ENCODE peak calls at places on chromosomes 7 and 10, in six cellular contexts. One of them, this sample, is unnamed.

GRCh38 chr10:128063736-128064614 is 62.2 kb downstream of the MKI67 start:
- DNase-seq in IMR-90: no peak
- DNase-seq in MM.1S: no peak
- DNase-seq in AG04450: no peak
- DNase-seq in body of pancreas: no peak
- DNase-seq in upper lobe of right lung: peak; percentile 75
- DNase-seq in this sample: peak; percentile 52

GRCh38 chr10:92407305-92408016 is 116.5 kb downstream of the MARCHF5 start:
- DNase-seq in IMR-90: no peak
- DNase-seq in MM.1S: no peak
- DNase-seq in AG04450: no peak
- DNase-seq in body of pancreas: no peak
- DNase-seq in upper lobe of right lung: no peak
- DNase-seq in this sample: no peak

GRCh38 chr10:104639595-104640338 is 1.3 kb upstream of the SORCS3 start:
- DNase-seq in IMR-90: no peak
- DNase-seq in MM.1S: no peak
- DNase-seq in AG04450: no peak
- DNase-seq in body of pancreas: no peak
- DNase-seq in upper lobe of right lung: no peak
- DNase-seq in this sample: no peak

GRCh38 chr7:18087687-18088078 is 60.0 kb upstream of the PRPS1L1 start:
- DNase-seq in IMR-90: no peak
- DNase-seq in MM.1S: no peak
- DNase-seq in AG04450: no peak
- DNase-seq in body of pancreas: peak; percentile 9
- DNase-seq in upper lobe of right lung: no peak
- DNase-seq in this sample: no peak

GRCh38 chr7:87152897-87153641 is 816 bp downstream of the DMTF1 start:
- DNase-seq in IMR-90: peak; percentile 17
- DNase-seq in MM.1S: peak; percentile 37
- DNase-seq in AG04450: no peak
- DNase-seq in body of pancreas: peak; percentile 22
- DNase-seq in upper lobe of right lung: peak; percentile 64
- DNase-seq in this sample: no peak

GRCh38 chr7:50584793-50585399 is 19.7 kb upstream of the DDC start:
- DNase-seq in IMR-90: no peak
- DNase-seq in MM.1S: no peak
- DNase-seq in AG04450: no peak
- DNase-seq in body of pancreas: peak; percentile 87
- DNase-seq in upper lobe of right lung: no peak
- DNase-seq in this sample: no peak

GRCh38 chr10:65017523-65017922 is 1496.3 kb downstream of the REEP3 start:
- DNase-seq in IMR-90: no peak
- DNase-seq in MM.1S: no peak
- DNase-seq in AG04450: no peak
- DNase-seq in body of pancreas: no peak
- DNase-seq in upper lobe of right lung: no peak
- DNase-seq in this sample: no peak

GRCh38 chr10:102396751-102397151 is 1.2 kb downstream of the NFKB2 start:
- DNase-seq in IMR-90: no peak
- DNase-seq in MM.1S: no peak
- DNase-seq in AG04450: no peak
- DNase-seq in body of pancreas: no peak
- DNase-seq in upper lobe of right lung: peak; percentile 59
- DNase-seq in this sample: no peak

GRCh38 chr7:22696672-22697071 is 30.3 kb upstream of the IL6 start:
- DNase-seq in IMR-90: peak; percentile 36
- DNase-seq in MM.1S: no peak
- DNase-seq in AG04450: no peak
- DNase-seq in body of pancreas: no peak
- DNase-seq in upper lobe of right lung: no peak
- DNase-seq in this sample: no peak

GRCh38 chr7:4733936-4734528 is 41.4 kb upstream of the AP5Z1 start:
- DNase-seq in IMR-90: no peak
- DNase-seq in MM.1S: no peak
- DNase-seq in AG04450: no peak
- DNase-seq in body of pancreas: no peak
- DNase-seq in upper lobe of right lung: no peak
- DNase-seq in this sample: no peak

GRCh38 chr7:151889406-151890354 is 12.8 kb upstream of the PRKAG2 start:
- DNase-seq in IMR-90: no peak
- DNase-seq in MM.1S: no peak
- DNase-seq in AG04450: no peak
- DNase-seq in body of pancreas: no peak
- DNase-seq in upper lobe of right lung: no peak
- DNase-seq in this sample: no peak

GRCh38 chr10:7388602-7389001 is 22.2 kb downstream of the SFMBT2 start:
- DNase-seq in IMR-90: no peak
- DNase-seq in MM.1S: no peak
- DNase-seq in AG04450: no peak
- DNase-seq in body of pancreas: no peak
- DNase-seq in upper lobe of right lung: no peak
- DNase-seq in this sample: no peak

GRCh38 chr10:90859321-90859751 is 1.5 kb upstream of the HTR7 start:
- DNase-seq in IMR-90: peak; percentile 79
- DNase-seq in MM.1S: no peak
- DNase-seq in AG04450: no peak
- DNase-seq in body of pancreas: no peak
- DNase-seq in upper lobe of right lung: no peak
- DNase-seq in this sample: no peak

GRCh38 chr10:43667736-43668371 is 19.2 kb upstream of the ZNF32 start:
- DNase-seq in IMR-90: no peak
- DNase-seq in MM.1S: no peak
- DNase-seq in AG04450: no peak
- DNase-seq in body of pancreas: no peak
- DNase-seq in upper lobe of right lung: no peak
- DNase-seq in this sample: no peak

GRCh38 chr7:99132922-99133321 is 11.0 kb downstream of the SMURF1 start:
- DNase-seq in IMR-90: peak; percentile 87
- DNase-seq in MM.1S: no peak
- DNase-seq in AG04450: peak; percentile 58
- DNase-seq in body of pancreas: no peak
- DNase-seq in upper lobe of right lung: no peak
- DNase-seq in this sample: no peak

GRCh38 chr7:16891874-16892620 is 10.3 kb upstream of the AGR3 start:
- DNase-seq in IMR-90: no peak
- DNase-seq in MM.1S: no peak
- DNase-seq in AG04450: no peak
- DNase-seq in body of pancreas: no peak
- DNase-seq in upper lobe of right lung: no peak
- DNase-seq in this sample: no peak

GRCh38 chr7:149284343-149284742 is 22.3 kb downstream of the ZNF783 start:
- DNase-seq in IMR-90: no peak
- DNase-seq in MM.1S: peak; percentile 99
- DNase-seq in AG04450: no peak
- DNase-seq in body of pancreas: no peak
- DNase-seq in upper lobe of right lung: no peak
- DNase-seq in this sample: no peak

DNA sequence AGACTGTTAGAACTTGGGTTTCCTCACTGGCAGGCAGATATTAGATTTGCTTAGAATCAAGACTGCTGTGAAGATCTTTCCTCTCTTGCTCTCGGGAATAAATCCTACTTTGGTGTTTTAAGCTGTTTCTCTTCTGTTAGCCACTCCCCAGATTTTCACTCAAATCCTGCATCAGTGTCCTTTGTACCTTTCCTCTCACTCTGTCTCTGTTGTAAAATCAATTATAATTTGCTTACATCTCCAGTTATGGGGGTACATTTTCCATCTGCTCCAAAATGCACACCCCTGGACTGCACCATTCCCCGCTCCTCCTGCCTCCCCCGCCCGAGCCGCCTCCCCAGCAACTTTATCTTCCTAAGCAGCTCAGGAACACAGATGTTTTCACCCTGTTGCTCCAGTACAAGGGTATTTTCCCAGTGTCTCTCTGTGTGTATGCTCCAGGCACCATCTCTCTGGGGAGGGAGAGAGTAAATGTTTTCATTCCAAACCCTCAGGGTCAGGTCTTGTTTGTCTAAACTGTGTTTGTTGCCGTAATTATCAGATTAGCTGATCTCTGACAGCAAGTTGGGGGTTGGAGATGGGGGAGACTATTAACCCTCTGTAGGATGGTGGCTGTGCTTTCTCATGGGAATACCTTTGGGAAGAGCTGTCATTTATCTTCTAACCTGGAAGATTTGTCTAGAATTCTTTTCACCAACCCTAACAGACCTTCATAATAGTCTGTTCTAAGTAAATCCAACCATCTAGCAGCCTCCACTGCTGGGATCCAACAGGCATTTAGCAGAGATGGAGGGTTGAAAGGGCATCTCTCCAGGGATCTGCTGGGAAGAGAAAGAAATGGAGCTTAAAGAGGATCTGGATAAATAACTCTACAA is 20.4 kb upstream of the GOT1 start:
- DNase-seq in IMR-90: peak; percentile 34
- DNase-seq in MM.1S: no peak
- DNase-seq in AG04450: no peak
- DNase-seq in body of pancreas: no peak
- DNase-seq in upper lobe of right lung: no peak
- DNase-seq in this sample: no peak
- H3K27me3 ChIP-seq in IMR-90: peaks cover 38% of the 10 kb centered on the region
- H3K27me3 ChIP-seq in MM.1S: no peaks in the 10 kb centered on the region
- H3K27me3 ChIP-seq in AG04450: peaks cover 46% of the 10 kb centered on the region
- H3K27me3 ChIP-seq in body of pancreas: no peaks in the 10 kb centered on the region
- H3K27me3 ChIP-seq in upper lobe of right lung: peaks cover 26% of the 10 kb centered on the region
- H3K27me3 ChIP-seq in this sample: no peaks in the 10 kb centered on the region

DNA sequence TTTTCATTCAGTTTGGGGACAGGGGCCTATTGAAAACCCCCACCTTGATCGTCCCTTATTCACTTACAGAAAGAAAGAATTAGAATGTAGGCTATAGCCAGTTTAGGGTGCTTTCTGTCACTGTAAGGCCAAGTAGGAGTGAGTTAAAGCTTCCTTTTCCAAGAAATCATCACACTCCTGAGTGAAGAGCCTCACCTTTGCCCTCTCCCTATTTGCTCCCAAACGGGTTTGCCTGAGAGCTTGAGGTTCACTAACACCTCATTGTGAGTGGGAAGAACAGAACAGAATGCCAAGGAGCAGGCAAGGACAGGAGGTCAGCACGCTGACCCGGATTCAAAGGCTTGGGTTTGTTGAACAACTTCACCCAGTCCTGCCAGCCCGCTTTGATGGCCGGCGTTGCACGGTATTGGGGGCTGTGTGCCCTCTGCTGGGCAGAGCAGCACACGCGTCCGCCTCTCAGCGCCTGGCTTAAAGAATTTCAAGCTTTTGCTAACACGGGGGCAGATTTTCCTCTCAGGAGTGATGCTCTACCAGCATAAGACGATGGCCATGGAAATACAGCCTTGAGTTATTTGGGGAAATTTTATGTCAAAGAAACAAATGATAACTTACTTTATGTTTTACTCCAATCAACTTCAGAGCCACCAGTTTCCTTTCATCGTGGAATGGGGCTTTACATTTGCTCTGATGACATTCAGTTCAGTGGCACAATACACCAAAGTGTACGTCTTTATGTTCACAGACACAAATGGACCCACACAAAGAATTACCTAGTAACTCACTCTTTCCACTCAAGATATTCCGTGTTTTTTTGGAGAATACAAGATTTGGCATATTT is 470.0 kb downstream of the SUGCT start:
- DNase-seq in IMR-90: peak; percentile 52
- DNase-seq in MM.1S: no peak
- DNase-seq in AG04450: peak; percentile 21
- DNase-seq in body of pancreas: peak; percentile 18
- DNase-seq in upper lobe of right lung: peak; percentile 81
- DNase-seq in this sample: peak; percentile 18
- TF ChIP-seq CTCF in IMR-90: peak; percentile 78
- TF ChIP-seq CTCF in MM.1S: no peak
- TF ChIP-seq CTCF in AG04450: peak; percentile 84
- TF ChIP-seq CTCF in body of pancreas: peak; percentile 31
- TF ChIP-seq CTCF in upper lobe of right lung: peak; percentile 68
- TF ChIP-seq CTCF in this sample: peak; percentile 91

GRCh38 chr7:65265959-65266519 is 107.6 kb upstream of the ZNF92 start:
- DNase-seq in IMR-90: no peak
- DNase-seq in MM.1S: no peak
- DNase-seq in AG04450: no peak
- DNase-seq in body of pancreas: no peak
- DNase-seq in upper lobe of right lung: peak; percentile 40
- DNase-seq in this sample: no peak

GRCh38 chr7:65268782-65269149 is 104.9 kb upstream of the ZNF92 start:
- DNase-seq in IMR-90: no peak
- DNase-seq in MM.1S: no peak
- DNase-seq in AG04450: no peak
- DNase-seq in body of pancreas: no peak
- DNase-seq in upper lobe of right lung: no peak
- DNase-seq in this sample: no peak

GRCh38 chr7:65264258-65264657 is 109.4 kb upstream of the ZNF92 start:
- DNase-seq in IMR-90: no peak
- DNase-seq in MM.1S: no peak
- DNase-seq in AG04450: no peak
- DNase-seq in body of pancreas: no peak
- DNase-seq in upper lobe of right lung: peak; percentile 46
- DNase-seq in this sample: no peak

DNA sequence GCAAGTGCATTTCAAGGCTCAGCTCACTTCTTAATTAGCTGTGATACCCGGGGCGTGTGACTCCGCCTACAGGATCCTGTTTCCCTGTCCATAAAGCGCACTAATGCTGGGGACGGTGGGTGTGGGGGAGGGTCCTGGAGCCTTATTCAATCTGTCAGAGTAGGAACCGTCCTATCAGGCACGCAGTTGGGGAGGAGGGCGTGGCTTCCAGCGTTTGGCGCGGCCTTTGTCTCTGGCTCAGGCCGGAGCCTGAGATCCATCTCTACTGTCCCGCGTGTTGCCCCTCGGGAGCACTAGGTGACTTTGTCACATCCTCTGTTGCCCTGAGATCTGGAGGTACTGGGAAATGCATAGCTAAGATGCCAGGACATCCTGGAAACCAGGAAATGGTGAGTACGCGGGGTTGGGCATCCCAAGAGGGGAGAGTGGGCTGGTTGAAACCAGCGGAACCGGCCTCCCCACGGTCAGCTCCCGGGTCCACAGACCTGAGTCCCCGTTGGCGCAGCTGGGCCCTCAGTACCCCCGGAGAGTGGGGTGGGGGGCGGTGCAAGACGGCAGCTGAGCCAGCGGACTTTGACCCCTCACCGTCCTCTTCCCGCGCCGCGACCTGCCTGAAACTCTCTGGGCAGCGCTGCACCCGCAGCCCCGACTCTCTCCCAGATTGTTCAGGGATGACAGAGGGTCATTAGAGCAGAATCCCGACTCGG is 104.4 kb upstream of the ZNF92 start:
- DNase-seq in IMR-90: peak; percentile 58
- DNase-seq in MM.1S: peak; percentile 87
- DNase-seq in AG04450: peak; percentile 15
- DNase-seq in body of pancreas: peak; percentile 24
- DNase-seq in upper lobe of right lung: peak; percentile 59
- DNase-seq in this sample: peak; percentile 81
- H3K27me3 ChIP-seq in IMR-90: no peaks in the 10 kb centered on the region
- H3K27me3 ChIP-seq in MM.1S: no peaks in the 10 kb centered on the region
- H3K27me3 ChIP-seq in AG04450: peaks cover 2% of the 10 kb centered on the region
- H3K27me3 ChIP-seq in body of pancreas: peaks cover 14% of the 10 kb centered on the region
- H3K27me3 ChIP-seq in upper lobe of right lung: peaks cover 34% of the 10 kb centered on the region
- H3K27me3 ChIP-seq in this sample: no peaks in the 10 kb centered on the region

DNA sequence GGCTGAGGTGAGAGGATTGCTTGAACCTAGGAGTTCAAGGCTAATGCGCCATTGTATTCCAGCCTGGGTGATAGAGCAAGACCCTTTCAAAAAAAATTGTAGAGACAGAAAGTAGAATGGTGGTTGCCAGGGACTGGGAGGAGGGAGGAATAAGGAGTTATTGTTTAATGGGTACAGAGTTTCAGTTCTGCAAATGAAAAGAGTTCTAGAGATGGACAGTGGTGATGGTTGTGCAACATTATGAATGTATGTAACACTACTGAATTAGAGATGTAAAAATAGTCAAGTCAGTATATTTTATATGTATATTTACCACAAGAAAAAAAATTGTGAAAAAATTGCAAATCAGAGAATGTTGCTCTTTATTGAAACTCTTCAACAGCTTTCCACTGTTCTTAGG is 266.5 kb upstream of the NPY start:
- DNase-seq in IMR-90: no peak
- DNase-seq in MM.1S: no peak
- DNase-seq in AG04450: no peak
- DNase-seq in body of pancreas: no peak
- DNase-seq in upper lobe of right lung: no peak
- DNase-seq in this sample: no peak
- TF ChIP-seq CTCF in IMR-90: no peak
- TF ChIP-seq CTCF in MM.1S: no peak
- TF ChIP-seq CTCF in AG04450: no peak
- TF ChIP-seq CTCF in body of pancreas: no peak
- TF ChIP-seq CTCF in upper lobe of right lung: no peak
- TF ChIP-seq CTCF in this sample: no peak

This sample was measured in GM06990.